ENCODE peak calls at places on chromosomes 11 and 22, in four cellular contexts. M, U, X and Z are unnamed samples.
A peak's percentile ranks its signal among the peaks of the same experiment; 100 is the strongest.

GRCh38 chr11:123194308-123195181 is 503 bp downstream of the CLMP start:
- DNase-seq in M (no peak), U (no peak), X (peak; percentile 48), Z (no peak)

GRCh38 chr11:69094111-69094914 is 45.6 kb downstream of the TPCN2 start:
- DNase-seq in M (no peak), U (no peak), X (no peak), Z (no peak)

GRCh38 chr11:95413761-95414160 is 182.8 kb upstream of the SESN3 start:
- DNase-seq in M (no peak), U (no peak), X (peak; percentile 5), Z (no peak)

GRCh38 chr11:72676874-72677341 is 2.7 kb upstream of the PDE2A start:
- DNase-seq in M (peak; percentile 68), U (peak; percentile 19), X (peak; percentile 30), Z (peak; percentile 36)

GRCh38 chr11:65315204-65315865 is 669 bp downstream of the CDC42EP2 start:
- DNase-seq in M (peak; percentile 56), U (peak; percentile 72), X (peak; percentile 75), Z (peak; percentile 90)

GRCh38 chr11:45093761-45094455 is 52.5 kb upstream of the PRDM11 start:
- DNase-seq in M (peak; percentile 9), U (no peak), X (no peak), Z (no peak)

GRCh38 chr11:59918987-59919589 is 19.1 kb upstream of the OOSP1 start:
- DNase-seq in M (no peak), U (peak; percentile 38), X (peak; percentile 49), Z (no peak)

GRCh38 chr11:2462986-2463765 is 18.4 kb downstream of the KCNQ1 start:
- DNase-seq in M (peak; percentile 93), U (no peak), X (no peak), Z (peak; percentile 90)

GRCh38 chr11:82356316-82356715 is 377.3 kb downstream of the FAM181B start:
- DNase-seq in M (peak; percentile 54), U (no peak), X (no peak), Z (no peak)

GRCh38 chr22:21455334-21456089 is 11.7 kb upstream of the TMEM191C start:
- DNase-seq in M (no peak), U (no peak), X (no peak), Z (no peak)

GRCh38 chr22:29692327-29692640 is 27.5 kb upstream of the CABP7 start:
- DNase-seq in M (no peak), U (no peak), X (no peak), Z (no peak)

GRCh38 chr11:68890490-68891231 is 13.0 kb downstream of the MRPL21 start:
- DNase-seq in M (peak; percentile 49), U (peak; percentile 89), X (peak; percentile 92), Z (no peak)

GRCh38 chr22:20131593-20131855 is at the start of gene ZDHHC8:
- DNase-seq in M (no peak), U (no peak), X (peak; percentile 21), Z (peak; percentile 69)

GRCh38 chr11:35986958-35987357 is 43.1 kb downstream of the LDLRAD3 start:
- DNase-seq in M (no peak), U (no peak), X (no peak), Z (no peak)

GRCh38 chr22:23066200-23067022 is 3.9 kb upstream of the GNAZ start:
- DNase-seq in M (peak; percentile 11), U (no peak), X (no peak), Z (peak; percentile 6)

GRCh38 chr11:128953151-128953550 is 10.5 kb upstream of the TP53AIP1 start:
- DNase-seq in M (no peak), U (no peak), X (no peak), Z (no peak)

GRCh38 chr11:134559617-134559992 is 147.6 kb upstream of the B3GAT1 start:
- DNase-seq in M (no peak), U (no peak), X (no peak), Z (no peak)

GRCh38 chr22:21947040-21948014 is 5.3 kb downstream of the PPM1F start:
- DNase-seq in M (no peak), U (no peak), X (peak; percentile 55), Z (no peak)

GRCh38 chr22:19853058-19853878 is 1.4 kb downstream of the GNB1L start:
- DNase-seq in M (peak; percentile 18), U (no peak), X (no peak), Z (peak; percentile 15)

GRCh38 chr11:18322818-18323570 is 627 bp downstream of the GTF2H1 start:
- DNase-seq in M (no peak), U (peak; percentile 11), X (peak; percentile 13), Z (no peak)

GRCh38 chr11:12625438-12626071 is 48.7 kb upstream of the TEAD1 start:
- DNase-seq in M (no peak), U (no peak), X (peak; percentile 82), Z (no peak)

GRCh38 chr22:44031111-44031963 is 7.2 kb downstream of the PARVB start:
- DNase-seq in M (no peak), U (no peak), X (no peak), Z (no peak)

GRCh38 chr22:46968848-46969247 is 206.4 kb downstream of the TBC1D22A start:
- DNase-seq in M (no peak), U (no peak), X (no peak), Z (no peak)

GRCh38 chr11:58774164-58774593 is 42.4 kb upstream of the GLYAT start:
- DNase-seq in M (no peak), U (no peak), X (no peak), Z (no peak)

DNA sequence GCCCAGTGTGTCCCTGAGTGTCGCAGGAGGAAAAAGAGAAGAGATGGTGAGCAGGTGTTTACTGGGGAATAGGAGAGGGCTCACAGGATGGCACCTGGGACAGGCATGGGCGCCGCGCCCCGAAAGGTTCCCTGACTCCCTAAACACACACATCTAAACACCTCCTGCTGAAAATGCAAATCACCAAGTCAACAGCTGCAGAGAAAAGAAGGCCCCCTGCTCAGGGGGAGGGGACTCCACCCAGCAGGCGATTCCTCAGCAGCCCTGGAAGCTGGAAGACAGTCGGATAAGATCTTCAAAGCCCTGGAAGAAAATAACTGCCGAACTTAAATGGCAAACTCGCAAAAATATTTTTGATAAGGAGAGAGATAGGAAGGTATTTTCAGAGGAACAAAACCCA is 377.2 kb downstream of the BRD1 start:
- DNase-seq in M (no peak), U (no peak), X (no peak), Z (peak; percentile 5)
- H3K4me3 ChIP-seq in M (no peak overlapping the region), U (no peak overlapping the region), X (no peak overlapping the region), Z (no peak overlapping the region)

GRCh38 chr11:94179696-94180095 is 51.1 kb downstream of the PANX1 start:
- DNase-seq in M (no peak), U (no peak), X (no peak), Z (no peak)

GRCh38 chr11:94183886-94184264 is 55.2 kb downstream of the PANX1 start:
- DNase-seq in M (peak; percentile 62), U (peak; percentile 73), X (peak; percentile 34), Z (peak; percentile 27)

GRCh38 chr11:94183251-94183885 is 54.7 kb downstream of the PANX1 start:
- DNase-seq in M (no peak), U (no peak), X (no peak), Z (no peak)

GRCh38 chr11:94184362-94184761 is 55.7 kb downstream of the PANX1 start:
- DNase-seq in M (no peak), U (no peak), X (no peak), Z (no peak)

GRCh38 chr11:94181943-94182342 is 53.3 kb downstream of the PANX1 start:
- DNase-seq in M (no peak), U (no peak), X (no peak), Z (no peak)
- H3K4me3 ChIP-seq in M (no peak overlapping the region), U (no peak overlapping the region), X (no peak overlapping the region), Z (no peak overlapping the region)

GRCh38 chr22:26672060-26672471 is 14.7 kb downstream of the MIAT start:
- DNase-seq in M (no peak), U (no peak), X (no peak), Z (peak; percentile 60)
- H3K4me3 ChIP-seq in M (peak overlapping the region; percentile 54), U (peak overlapping the region; percentile 77), X (peak overlapping the region; percentile 96), Z (peak overlapping the region; percentile 54)

GRCh38 chr11:10480026-10480425 is 25.0 kb downstream of the AMPD3 start:
- DNase-seq in M (peak; percentile 12), U (no peak), X (no peak), Z (no peak)
- H3K4me3 ChIP-seq in M (no peak overlapping the region), U (no peak overlapping the region), X (no peak overlapping the region), Z (no peak overlapping the region)

GRCh38 chr11:66641834-66642233 is 3.3 kb downstream of the RBM4 start:
- DNase-seq in M (no peak), U (no peak), X (peak; percentile 31), Z (no peak)

GRCh38 chr11:66646875-66647274 is 8.4 kb downstream of the RBM4 start:
- DNase-seq in M (no peak), U (no peak), X (no peak), Z (no peak)

GRCh38 chr11:66639066-66639813 is 737 bp downstream of the RBM4 start:
- DNase-seq in M (peak; percentile 37), U (peak; percentile 27), X (peak; percentile 48), Z (no peak)

GRCh38 chr11:66638177-66639065 is at the start of gene RBM4:
- DNase-seq in M (peak; percentile 100), U (peak; percentile 98), X (peak; percentile 100), Z (peak; percentile 99)

DNA sequence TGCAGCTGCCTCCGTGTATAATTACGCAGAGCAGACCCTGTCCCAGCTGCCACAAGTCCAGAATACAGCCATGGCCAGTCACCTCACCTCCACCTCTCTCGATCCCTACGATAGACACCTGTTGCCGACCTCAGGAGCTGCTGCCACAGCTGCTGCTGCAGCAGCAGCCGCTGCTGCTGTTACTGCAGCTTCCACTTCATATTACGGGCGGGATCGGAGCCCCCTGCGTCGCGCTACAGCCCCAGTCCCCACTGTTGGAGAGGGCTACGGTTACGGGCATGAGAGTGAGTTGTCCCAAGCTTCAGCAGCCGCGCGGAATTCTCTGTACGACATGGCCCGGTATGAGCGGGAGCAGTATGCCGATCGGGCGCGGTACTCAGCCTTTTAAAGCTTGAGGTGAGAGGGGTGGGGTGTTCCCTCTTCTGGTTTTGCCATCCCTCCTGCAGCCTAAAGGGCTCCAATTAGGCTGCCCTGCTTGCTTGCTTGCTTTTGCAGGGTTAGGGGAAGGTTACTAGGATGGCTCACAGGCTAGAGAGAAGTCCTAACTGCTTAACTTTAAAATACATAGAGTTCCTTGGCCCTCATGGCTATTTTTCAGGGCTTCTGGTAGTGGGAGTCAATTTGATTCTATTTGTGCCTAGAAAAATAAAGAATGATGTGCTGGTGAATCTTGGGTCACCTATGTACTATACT is 5.4 kb downstream of the RBM4 start:
- DNase-seq in M (no peak), U (no peak), X (no peak), Z (no peak)
- H3K4me3 ChIP-seq in M (no peak overlapping the region), U (no peak overlapping the region), X (no peak overlapping the region), Z (no peak overlapping the region)